ENCODE peak calls at places on chromosomes 16 and 17, in eight cellular contexts. L, S, C, G, T, F, H and X are unnamed samples.

GRCh38 chr16:3716831-3717234 is 491 bp downstream of the TRAP1 start:
- DNase-seq in L (peak; percentile 12), S (no peak), C (peak; percentile 29), G (peak; percentile 67), T (no peak), F (no peak), H (peak; percentile 62), X (no peak)

GRCh38 chr16:65657051-65657450 is 535.2 kb upstream of the CDH11 start:
- DNase-seq in L (peak; percentile 40), S (no peak), C (no peak), G (no peak), T (no peak), F (no peak), H (no peak), X (no peak)

GRCh38 chr16:15575293-15576049 is 67.5 kb downstream of the MARF1 start:
- DNase-seq in L (no peak), S (no peak), C (no peak), G (no peak), T (no peak), F (no peak), H (no peak), X (no peak)

GRCh38 chr16:15519767-15520166 is 85.4 kb downstream of the BMERB1 start:
- DNase-seq in L (no peak), S (no peak), C (no peak), G (no peak), T (no peak), F (no peak), H (no peak), X (no peak)

GRCh38 chr17:77317091-77317519 is 176.3 kb downstream of the SEC14L1 start:
- DNase-seq in L (no peak), S (no peak), C (no peak), G (no peak), T (no peak), F (no peak), H (no peak), X (no peak)

GRCh38 chr17:49218941-49219913 is 8.7 kb downstream of the ABI3 start:
- DNase-seq in L (no peak), S (peak; percentile 18), C (no peak), G (no peak), T (peak; percentile 86), F (no peak), H (peak; percentile 83), X (no peak)

GRCh38 chr17:37392024-37392590 is 14.5 kb downstream of the ACACA start:
- DNase-seq in L (peak; percentile 83), S (no peak), C (peak; percentile 34), G (no peak), T (no peak), F (no peak), H (no peak), X (no peak)

GRCh38 chr17:38590988-38591758 is 14.6 kb downstream of the SRCIN1 start:
- DNase-seq in L (no peak), S (no peak), C (no peak), G (peak; percentile 74), T (no peak), F (peak; percentile 54), H (no peak), X (no peak)

GRCh38 chr17:17766351-17767095 is 70.3 kb downstream of the SREBF1 start:
- DNase-seq in L (no peak), S (no peak), C (no peak), G (no peak), T (peak; percentile 75), F (no peak), H (no peak), X (no peak)

GRCh38 chr17:72249441-72249840 is 128.6 kb downstream of the SOX9 start:
- DNase-seq in L (no peak), S (no peak), C (no peak), G (no peak), T (no peak), F (no peak), H (no peak), X (no peak)